ENCODE peak calls at places on chromosomes 7 and 10, in seven cellular contexts. A is cardiac muscle cell, Y is ascending aorta, C is esophagus squamous epithelium, H is spleen, S is left ventricle myocardium inferior, B is upper lobe of right lung. K is an unnamed sample.

GRCh38 chr7:4836206-4836661 is 25.6 kb downstream of the PAPOLB start:
- DNase-seq in A (no peak), Y (no peak), C (no peak), H (peak; percentile 70), S (no peak), B (peak; percentile 64), K (no peak)

GRCh38 chr7:122546496-122546895 is 152.4 kb downstream of the RNF133 start:
- DNase-seq in A (peak; percentile 20), Y (no peak), C (no peak), H (no peak), S (no peak), B (no peak), K (no peak)

GRCh38 chr10:11212686-11213085 is 195.0 kb downstream of the CELF2 start:
- DNase-seq in A (no peak), Y (no peak), C (no peak), H (no peak), S (no peak), B (no peak), K (no peak)

GRCh38 chr7:123054357-123055133 is 59.0 kb upstream of the TAS2R16 start:
- DNase-seq in A (no peak), Y (no peak), C (no peak), H (no peak), S (peak; percentile 24), B (no peak), K (peak; percentile 1)

GRCh38 chr10:69456880-69457693 is 5.8 kb downstream of the TSPAN15 start:
- DNase-seq in A (no peak), Y (no peak), C (no peak), H (peak; percentile 61), S (no peak), B (peak; percentile 53), K (peak; percentile 38)

GRCh38 chr10:69407621-69408301 is 9.0 kb downstream of the TACR2 start:
- DNase-seq in A (peak; percentile 23), Y (no peak), C (no peak), H (peak; percentile 85), S (no peak), B (no peak), K (no peak)

GRCh38 chr10:69911571-69912528 is 110.1 kb downstream of the COL13A1 start:
- DNase-seq in A (peak; percentile 62), Y (peak; percentile 33), C (no peak), H (no peak), S (peak; percentile 23), B (no peak), K (no peak)

GRCh38 chr7:145850636-145851035 is 266.0 kb upstream of the CNTNAP2 start:
- DNase-seq in A (no peak), Y (no peak), C (no peak), H (no peak), S (no peak), B (no peak), K (no peak)

GRCh38 chr7:112866424-112866823 is 76.2 kb upstream of the TMEM168 start:
- DNase-seq in A (no peak), Y (no peak), C (no peak), H (no peak), S (no peak), B (no peak), K (peak; percentile 47)

GRCh38 chr10:102832987-102833386 is 4.2 kb downstream of the CYP17A1 start:
- DNase-seq in A (no peak), Y (no peak), C (no peak), H (no peak), S (no peak), B (no peak), K (no peak)

GRCh38 chr7:13989944-13990295 is 454 bp upstream of the ETV1 start:
- DNase-seq in A (no peak), Y (no peak), C (no peak), H (no peak), S (no peak), B (no peak), K (no peak)

GRCh38 chr10:46020871-46021553 is 9.4 kb downstream of the NCOA4 start:
- DNase-seq in A (peak; percentile 92), Y (no peak), C (no peak), H (no peak), S (no peak), B (no peak), K (no peak)
- H3K4me1 ChIP-seq in A (peaks cover 75% of the 10 kb centered on the region), Y (peaks cover 24% of the 10 kb centered on the region), C (peaks cover 23% of the 10 kb centered on the region), H (peaks cover 67% of the 10 kb centered on the region), S (peaks cover 98% of the 10 kb centered on the region), B (peaks cover 74% of the 10 kb centered on the region), K (peaks cover 16% of the 10 kb centered on the region)

DNA sequence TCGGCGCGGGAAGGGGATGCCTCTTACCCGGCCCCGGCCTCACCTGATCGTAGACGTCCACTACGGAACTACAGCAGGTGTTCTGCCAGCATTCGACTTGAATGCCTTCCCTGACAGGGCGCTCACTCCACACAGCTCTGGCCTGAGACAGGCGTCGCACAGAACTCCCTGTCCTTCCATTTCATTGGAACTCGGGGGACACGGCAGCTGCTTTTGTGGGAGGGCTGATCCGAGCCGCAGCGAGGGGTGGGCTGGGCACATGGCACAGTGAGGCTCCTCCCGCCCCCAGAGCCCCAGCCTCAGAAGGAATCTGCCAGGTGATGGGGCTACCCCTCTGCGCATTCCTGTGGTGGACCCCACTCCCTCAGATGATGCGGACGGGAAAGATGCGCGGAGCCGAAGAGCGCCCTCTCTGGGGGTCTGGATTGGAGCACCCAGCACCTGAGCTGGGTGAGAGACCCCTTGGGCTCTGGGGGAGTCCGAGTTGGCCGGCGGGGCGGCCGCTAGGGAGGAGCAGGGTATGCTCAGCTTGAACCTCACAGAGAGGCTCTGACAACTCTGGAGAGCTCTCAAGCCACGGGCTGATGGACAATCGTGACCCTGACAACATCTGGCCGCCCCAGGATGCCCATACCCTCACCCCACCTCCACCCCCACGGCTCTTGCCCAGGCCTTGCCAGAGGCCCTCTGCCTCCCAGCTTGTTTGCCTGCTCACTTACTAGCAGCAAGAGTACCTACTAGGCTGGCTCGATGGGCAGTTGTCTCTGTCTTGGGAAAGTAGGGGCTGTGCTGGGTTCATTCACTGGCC is 36.6 kb downstream of the RASGEF1A start:
- DNase-seq in A (no peak), Y (no peak), C (no peak), H (peak; percentile 73), S (peak; percentile 5), B (peak; percentile 58), K (no peak)
- H3K27ac ChIP-seq in A (no peak overlapping the region), Y (no peak overlapping the region), C (no peak overlapping the region), H (no peak overlapping the region), S (no peak overlapping the region), B (no peak overlapping the region), K (no peak overlapping the region)

DNA sequence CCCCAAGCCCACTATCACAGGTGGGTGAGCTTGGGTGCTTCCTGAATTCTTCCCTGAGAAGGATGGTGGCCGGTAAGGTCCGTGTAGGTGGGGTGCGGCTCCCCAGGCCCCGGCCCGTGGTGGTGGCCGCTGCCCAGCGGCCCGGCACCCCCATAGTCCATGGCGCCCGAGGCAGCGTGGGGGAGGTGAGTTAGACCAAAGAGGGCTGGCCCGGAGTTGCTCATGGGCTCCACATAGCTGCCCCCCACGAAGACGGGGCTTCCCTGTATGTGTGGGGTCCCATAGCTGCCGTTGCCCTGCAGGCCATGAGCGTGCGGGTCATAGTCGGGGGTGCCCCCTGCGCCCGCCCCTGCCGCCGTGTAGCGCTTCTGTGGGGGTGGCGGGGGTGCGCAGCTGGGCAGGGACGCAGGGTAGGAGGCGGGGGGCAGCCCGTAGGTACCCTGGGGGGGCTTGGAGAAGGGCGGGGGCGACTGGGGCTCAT is 5.5 kb upstream of the HOXA2 start:
- DNase-seq in A (no peak), Y (no peak), C (no peak), H (no peak), S (no peak), B (no peak), K (no peak)
- H3K27me3 ChIP-seq in A (peaks cover 100% of the 10 kb centered on the region), Y (no peaks in the 10 kb centered on the region), C (peaks cover 11% of the 10 kb centered on the region), H (no peaks in the 10 kb centered on the region), S (peaks cover 100% of the 10 kb centered on the region), B (peaks cover 18% of the 10 kb centered on the region), K (peaks cover 6% of the 10 kb centered on the region)

GRCh38 chr10:124722812-124723783 is 21.1 kb downstream of the FAM53B start:
- DNase-seq in A (no peak), Y (no peak), C (no peak), H (peak; percentile 83), S (peak; percentile 62), B (peak; percentile 70), K (no peak)

GRCh38 chr10:124721295-124722052 is 22.7 kb downstream of the FAM53B start:
- DNase-seq in A (peak; percentile 47), Y (no peak), C (no peak), H (peak; percentile 81), S (peak; percentile 67), B (peak; percentile 60), K (peak; percentile 51)

GRCh38 chr10:124717358-124717757 is 26.8 kb downstream of the FAM53B start:
- DNase-seq in A (no peak), Y (no peak), C (no peak), H (peak; percentile 71), S (peak; percentile 8), B (peak; percentile 33), K (no peak)

GRCh38 chr10:124717911-124718734 is 26.1 kb downstream of the FAM53B start:
- DNase-seq in A (no peak), Y (no peak), C (no peak), H (peak; percentile 85), S (no peak), B (peak; percentile 69), K (peak; percentile 53)

DNA sequence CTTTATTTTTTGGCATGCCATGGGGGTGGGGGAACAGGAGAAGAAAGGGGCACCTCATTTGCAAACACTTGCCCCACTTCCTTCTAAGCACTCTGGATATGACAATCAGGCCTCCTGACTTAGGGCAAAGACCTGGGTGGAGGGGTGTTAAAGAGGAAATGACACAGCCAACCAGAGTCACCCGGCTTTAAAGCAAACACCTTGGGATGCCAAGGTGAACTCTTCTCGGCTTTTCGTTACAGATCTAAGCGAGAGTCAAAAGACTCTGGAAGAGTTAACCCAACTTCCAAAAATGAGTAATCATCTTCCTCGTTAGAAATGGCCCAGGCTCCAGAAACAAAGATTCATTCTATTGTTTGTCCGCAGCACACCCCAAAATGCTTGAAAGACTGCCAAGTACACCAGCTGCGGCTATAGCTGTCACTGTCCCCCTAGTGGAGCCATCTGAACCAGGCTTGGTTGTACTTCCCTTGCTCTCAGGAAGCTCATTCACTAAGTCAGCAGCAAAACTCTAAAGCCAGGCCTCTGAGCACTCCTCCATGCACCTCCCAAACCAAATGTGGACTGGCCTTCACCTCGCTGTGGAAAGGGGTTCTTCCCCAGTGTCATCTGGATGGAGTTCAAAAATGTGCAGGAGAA is 24.8 kb downstream of the FAM53B start:
- DNase-seq in A (peak; percentile 84), Y (no peak), C (peak; percentile 26), H (peak; percentile 87), S (peak; percentile 60), B (peak; percentile 61), K (peak; percentile 84)
- H3K4me1 ChIP-seq in A (peaks cover 44% of the 10 kb centered on the region), Y (peaks cover 23% of the 10 kb centered on the region), C (peaks cover 68% of the 10 kb centered on the region), H (peaks cover 100% of the 10 kb centered on the region), S (peaks cover 100% of the 10 kb centered on the region), B (peaks cover 81% of the 10 kb centered on the region), K (peaks cover 39% of the 10 kb centered on the region)

GRCh38 chr10:91901784-91902677 is 7.3 kb downstream of the FGFBP3 start:
- DNase-seq in A (peak; percentile 95), Y (no peak), C (no peak), H (no peak), S (no peak), B (no peak), K (peak; percentile 73)
- H3K27ac ChIP-seq in A (no peak overlapping the region), Y (no peak overlapping the region), C (peak overlapping the region; percentile 36), H (peak overlapping the region; percentile 54), S (no peak overlapping the region), B (no peak overlapping the region), K (no peak overlapping the region)

GRCh38 chr7:44223362-44224114 is 22.8 kb downstream of the YKT6 start:
- DNase-seq in A (no peak), Y (no peak), C (no peak), H (peak; percentile 41), S (no peak), B (peak; percentile 55), K (no peak)
- H3K27me3 ChIP-seq in A (no peaks in the 10 kb centered on the region), Y (no peaks in the 10 kb centered on the region), C (peaks cover 35% of the 10 kb centered on the region), H (peaks cover 17% of the 10 kb centered on the region), S (peaks cover 25% of the 10 kb centered on the region), B (peaks cover 17% of the 10 kb centered on the region), K (peaks cover 2% of the 10 kb centered on the region)